ENCODE peak calls at places on chromosomes 3 and 15, in ten cellular contexts. One of them, this sample, is unnamed.

GRCh38 chr15:43912991-43913927 is 86.5 kb downstream of the WDR76 start:
- ATAC-seq in central memory CD8-positive, alpha-beta T cell: no peak
- ATAC-seq in activated T-cell treated with anti-CD3 and anti-CD28 coated beads, Interleukin-2, amount 50 U/mL, for 72 hours: peak
- ATAC-seq in HCT116: peak
- ATAC-seq in activated CD8-positive, alpha-beta T cell treated with anti-CD3 and anti-CD28 coated beads, Interleukin-2, amount 10 ng/mL, durations not matched to agents 7 days and 5 days: no peak
- ATAC-seq in left cardiac atrium: peak
- ATAC-seq in SK-N-SH treated with all-trans-retinoic acid at 6 μM for 48 hours: peak
- ATAC-seq in upper lobe of left lung: peak
- ATAC-seq in CD4-positive, CD25-positive, alpha-beta regulatory T cell: no peak
- ATAC-seq in natural killer cell: no peak
- ATAC-seq in this sample: no peak

GRCh38 chr15:49718234-49718633 is 97.4 kb downstream of the DTWD1 start:
- ATAC-seq in CD4-positive, CD25-positive, alpha-beta regulatory T cell: no peak
- ATAC-seq in SK-N-SH treated with all-trans-retinoic acid at 6 μM for 48 hours: no peak
- ATAC-seq in activated T-cell treated with anti-CD3 and anti-CD28 coated beads, Interleukin-2, amount 50 U/mL, for 72 hours: no peak
- ATAC-seq in upper lobe of left lung: peak
- ATAC-seq in HCT116: no peak
- ATAC-seq in left cardiac atrium: peak
- ATAC-seq in central memory CD8-positive, alpha-beta T cell: no peak
- ATAC-seq in natural killer cell: no peak
- ATAC-seq in activated CD8-positive, alpha-beta T cell treated with anti-CD3 and anti-CD28 coated beads, Interleukin-2, amount 10 ng/mL, durations not matched to agents 7 days and 5 days: no peak
- ATAC-seq in this sample: peak

GRCh38 chr15:62483817-62484216 is 318.7 kb upstream of the C2CD4B start:
- ATAC-seq in left cardiac atrium: peak
- ATAC-seq in SK-N-SH treated with all-trans-retinoic acid at 6 μM for 48 hours: peak
- ATAC-seq in central memory CD8-positive, alpha-beta T cell: no peak
- ATAC-seq in natural killer cell: no peak
- ATAC-seq in activated CD8-positive, alpha-beta T cell treated with anti-CD3 and anti-CD28 coated beads, Interleukin-2, amount 10 ng/mL, durations not matched to agents 7 days and 5 days: no peak
- ATAC-seq in upper lobe of left lung: peak
- ATAC-seq in CD4-positive, CD25-positive, alpha-beta regulatory T cell: no peak
- ATAC-seq in activated T-cell treated with anti-CD3 and anti-CD28 coated beads, Interleukin-2, amount 50 U/mL, for 72 hours: no peak
- ATAC-seq in HCT116: no peak
- ATAC-seq in this sample: peak

GRCh38 chr15:83654379-83655236 is 685 bp downstream of the ADAMTSL3 start:
- ATAC-seq in CD4-positive, CD25-positive, alpha-beta regulatory T cell: no peak
- ATAC-seq in HCT116: no peak
- ATAC-seq in left cardiac atrium: peak
- ATAC-seq in activated T-cell treated with anti-CD3 and anti-CD28 coated beads, Interleukin-2, amount 50 U/mL, for 72 hours: no peak
- ATAC-seq in upper lobe of left lung: peak
- ATAC-seq in activated CD8-positive, alpha-beta T cell treated with anti-CD3 and anti-CD28 coated beads, Interleukin-2, amount 10 ng/mL, durations not matched to agents 7 days and 5 days: no peak
- ATAC-seq in natural killer cell: no peak
- ATAC-seq in SK-N-SH treated with all-trans-retinoic acid at 6 μM for 48 hours: no peak
- ATAC-seq in central memory CD8-positive, alpha-beta T cell: no peak
- ATAC-seq in this sample: no peak

GRCh38 chr3:156404217-156404616 is 150.7 kb downstream of the SSR3 start:
- ATAC-seq in SK-N-SH treated with all-trans-retinoic acid at 6 μM for 48 hours: no peak
- ATAC-seq in HCT116: no peak
- ATAC-seq in central memory CD8-positive, alpha-beta T cell: no peak
- ATAC-seq in left cardiac atrium: no peak
- ATAC-seq in upper lobe of left lung: no peak
- ATAC-seq in activated T-cell treated with anti-CD3 and anti-CD28 coated beads, Interleukin-2, amount 50 U/mL, for 72 hours: no peak
- ATAC-seq in CD4-positive, CD25-positive, alpha-beta regulatory T cell: no peak
- ATAC-seq in natural killer cell: no peak
- ATAC-seq in activated CD8-positive, alpha-beta T cell treated with anti-CD3 and anti-CD28 coated beads, Interleukin-2, amount 10 ng/mL, durations not matched to agents 7 days and 5 days: no peak
- ATAC-seq in this sample: no peak

GRCh38 chr15:101070502-101071273 is 151.5 kb downstream of the LRRK1 start:
- ATAC-seq in upper lobe of left lung: peak
- ATAC-seq in central memory CD8-positive, alpha-beta T cell: no peak
- ATAC-seq in SK-N-SH treated with all-trans-retinoic acid at 6 μM for 48 hours: peak
- ATAC-seq in CD4-positive, CD25-positive, alpha-beta regulatory T cell: no peak
- ATAC-seq in activated T-cell treated with anti-CD3 and anti-CD28 coated beads, Interleukin-2, amount 50 U/mL, for 72 hours: peak
- ATAC-seq in HCT116: no peak
- ATAC-seq in left cardiac atrium: peak
- ATAC-seq in natural killer cell: no peak
- ATAC-seq in activated CD8-positive, alpha-beta T cell treated with anti-CD3 and anti-CD28 coated beads, Interleukin-2, amount 10 ng/mL, durations not matched to agents 7 days and 5 days: no peak
- ATAC-seq in this sample: peak

GRCh38 chr3:16937421-16937820 is 52.7 kb downstream of the PLCL2 start:
- ATAC-seq in SK-N-SH treated with all-trans-retinoic acid at 6 μM for 48 hours: no peak
- ATAC-seq in upper lobe of left lung: no peak
- ATAC-seq in HCT116: no peak
- ATAC-seq in activated CD8-positive, alpha-beta T cell treated with anti-CD3 and anti-CD28 coated beads, Interleukin-2, amount 10 ng/mL, durations not matched to agents 7 days and 5 days: no peak
- ATAC-seq in activated T-cell treated with anti-CD3 and anti-CD28 coated beads, Interleukin-2, amount 50 U/mL, for 72 hours: no peak
- ATAC-seq in CD4-positive, CD25-positive, alpha-beta regulatory T cell: no peak
- ATAC-seq in left cardiac atrium: no peak
- ATAC-seq in central memory CD8-positive, alpha-beta T cell: no peak
- ATAC-seq in natural killer cell: no peak
- ATAC-seq in this sample: no peak

GRCh38 chr3:42814914-42815507 is 5.8 kb downstream of the ACKR2 start:
- ATAC-seq in natural killer cell: no peak
- ATAC-seq in upper lobe of left lung: no peak
- ATAC-seq in central memory CD8-positive, alpha-beta T cell: no peak
- ATAC-seq in HCT116: no peak
- ATAC-seq in SK-N-SH treated with all-trans-retinoic acid at 6 μM for 48 hours: no peak
- ATAC-seq in left cardiac atrium: no peak
- ATAC-seq in activated T-cell treated with anti-CD3 and anti-CD28 coated beads, Interleukin-2, amount 50 U/mL, for 72 hours: no peak
- ATAC-seq in CD4-positive, CD25-positive, alpha-beta regulatory T cell: no peak
- ATAC-seq in activated CD8-positive, alpha-beta T cell treated with anti-CD3 and anti-CD28 coated beads, Interleukin-2, amount 10 ng/mL, durations not matched to agents 7 days and 5 days: no peak
- ATAC-seq in this sample: peak

GRCh38 chr15:44495562-44495961 is 41.4 kb upstream of the EIF3J start:
- ATAC-seq in CD4-positive, CD25-positive, alpha-beta regulatory T cell: no peak
- ATAC-seq in upper lobe of left lung: no peak
- ATAC-seq in SK-N-SH treated with all-trans-retinoic acid at 6 μM for 48 hours: no peak
- ATAC-seq in activated T-cell treated with anti-CD3 and anti-CD28 coated beads, Interleukin-2, amount 50 U/mL, for 72 hours: no peak
- ATAC-seq in central memory CD8-positive, alpha-beta T cell: no peak
- ATAC-seq in natural killer cell: no peak
- ATAC-seq in left cardiac atrium: no peak
- ATAC-seq in HCT116: no peak
- ATAC-seq in activated CD8-positive, alpha-beta T cell treated with anti-CD3 and anti-CD28 coated beads, Interleukin-2, amount 10 ng/mL, durations not matched to agents 7 days and 5 days: no peak
- ATAC-seq in this sample: no peak

GRCh38 chr3:16132926-16133325 is 41.6 kb upstream of the GALNT15 start:
- ATAC-seq in central memory CD8-positive, alpha-beta T cell: no peak
- ATAC-seq in left cardiac atrium: peak
- ATAC-seq in SK-N-SH treated with all-trans-retinoic acid at 6 μM for 48 hours: no peak
- ATAC-seq in CD4-positive, CD25-positive, alpha-beta regulatory T cell: no peak
- ATAC-seq in activated T-cell treated with anti-CD3 and anti-CD28 coated beads, Interleukin-2, amount 50 U/mL, for 72 hours: no peak
- ATAC-seq in natural killer cell: no peak
- ATAC-seq in activated CD8-positive, alpha-beta T cell treated with anti-CD3 and anti-CD28 coated beads, Interleukin-2, amount 10 ng/mL, durations not matched to agents 7 days and 5 days: no peak
- ATAC-seq in upper lobe of left lung: peak
- ATAC-seq in HCT116: no peak
- ATAC-seq in this sample: peak

GRCh38 chr15:95044780-95045417 is 813.5 kb downstream of the MCTP2 start:
- ATAC-seq in CD4-positive, CD25-positive, alpha-beta regulatory T cell: no peak
- ATAC-seq in activated T-cell treated with anti-CD3 and anti-CD28 coated beads, Interleukin-2, amount 50 U/mL, for 72 hours: no peak
- ATAC-seq in upper lobe of left lung: no peak
- ATAC-seq in activated CD8-positive, alpha-beta T cell treated with anti-CD3 and anti-CD28 coated beads, Interleukin-2, amount 10 ng/mL, durations not matched to agents 7 days and 5 days: no peak
- ATAC-seq in central memory CD8-positive, alpha-beta T cell: no peak
- ATAC-seq in natural killer cell: no peak
- ATAC-seq in left cardiac atrium: no peak
- ATAC-seq in SK-N-SH treated with all-trans-retinoic acid at 6 μM for 48 hours: no peak
- ATAC-seq in HCT116: no peak
- ATAC-seq in this sample: no peak

GRCh38 chr3:126926684-126927404 is 56.1 kb upstream of the PLXNA1 start:
- ATAC-seq in central memory CD8-positive, alpha-beta T cell: no peak
- ATAC-seq in activated CD8-positive, alpha-beta T cell treated with anti-CD3 and anti-CD28 coated beads, Interleukin-2, amount 10 ng/mL, durations not matched to agents 7 days and 5 days: no peak
- ATAC-seq in natural killer cell: no peak
- ATAC-seq in CD4-positive, CD25-positive, alpha-beta regulatory T cell: no peak
- ATAC-seq in SK-N-SH treated with all-trans-retinoic acid at 6 μM for 48 hours: peak
- ATAC-seq in activated T-cell treated with anti-CD3 and anti-CD28 coated beads, Interleukin-2, amount 50 U/mL, for 72 hours: no peak
- ATAC-seq in left cardiac atrium: peak
- ATAC-seq in HCT116: peak
- ATAC-seq in upper lobe of left lung: peak
- ATAC-seq in this sample: peak

GRCh38 chr3:171183042-171183441 is 156.5 kb upstream of the SLC2A2 start:
- ATAC-seq in central memory CD8-positive, alpha-beta T cell: no peak
- ATAC-seq in natural killer cell: no peak
- ATAC-seq in SK-N-SH treated with all-trans-retinoic acid at 6 μM for 48 hours: no peak
- ATAC-seq in CD4-positive, CD25-positive, alpha-beta regulatory T cell: no peak
- ATAC-seq in upper lobe of left lung: peak
- ATAC-seq in activated CD8-positive, alpha-beta T cell treated with anti-CD3 and anti-CD28 coated beads, Interleukin-2, amount 10 ng/mL, durations not matched to agents 7 days and 5 days: no peak
- ATAC-seq in HCT116: peak
- ATAC-seq in activated T-cell treated with anti-CD3 and anti-CD28 coated beads, Interleukin-2, amount 50 U/mL, for 72 hours: no peak
- ATAC-seq in left cardiac atrium: no peak
- ATAC-seq in this sample: no peak

GRCh38 chr3:278300-279064 is 81.9 kb downstream of the CHL1 start:
- ATAC-seq in activated CD8-positive, alpha-beta T cell treated with anti-CD3 and anti-CD28 coated beads, Interleukin-2, amount 10 ng/mL, durations not matched to agents 7 days and 5 days: no peak
- ATAC-seq in CD4-positive, CD25-positive, alpha-beta regulatory T cell: peak
- ATAC-seq in upper lobe of left lung: no peak
- ATAC-seq in SK-N-SH treated with all-trans-retinoic acid at 6 μM for 48 hours: no peak
- ATAC-seq in central memory CD8-positive, alpha-beta T cell: no peak
- ATAC-seq in left cardiac atrium: no peak
- ATAC-seq in natural killer cell: no peak
- ATAC-seq in activated T-cell treated with anti-CD3 and anti-CD28 coated beads, Interleukin-2, amount 50 U/mL, for 72 hours: no peak
- ATAC-seq in HCT116: no peak
- ATAC-seq in this sample: no peak

GRCh38 chr3:137737208-137737607 is 26.9 kb upstream of the SOX14 start:
- ATAC-seq in left cardiac atrium: no peak
- ATAC-seq in activated CD8-positive, alpha-beta T cell treated with anti-CD3 and anti-CD28 coated beads, Interleukin-2, amount 10 ng/mL, durations not matched to agents 7 days and 5 days: no peak
- ATAC-seq in natural killer cell: no peak
- ATAC-seq in central memory CD8-positive, alpha-beta T cell: no peak
- ATAC-seq in CD4-positive, CD25-positive, alpha-beta regulatory T cell: no peak
- ATAC-seq in HCT116: no peak
- ATAC-seq in SK-N-SH treated with all-trans-retinoic acid at 6 μM for 48 hours: no peak
- ATAC-seq in upper lobe of left lung: no peak
- ATAC-seq in activated T-cell treated with anti-CD3 and anti-CD28 coated beads, Interleukin-2, amount 50 U/mL, for 72 hours: no peak
- ATAC-seq in this sample: no peak

GRCh38 chr15:73024161-73024560 is 28.1 kb upstream of the NEO1 start:
- ATAC-seq in upper lobe of left lung: no peak
- ATAC-seq in HCT116: no peak
- ATAC-seq in SK-N-SH treated with all-trans-retinoic acid at 6 μM for 48 hours: no peak
- ATAC-seq in natural killer cell: no peak
- ATAC-seq in left cardiac atrium: no peak
- ATAC-seq in activated CD8-positive, alpha-beta T cell treated with anti-CD3 and anti-CD28 coated beads, Interleukin-2, amount 10 ng/mL, durations not matched to agents 7 days and 5 days: no peak
- ATAC-seq in CD4-positive, CD25-positive, alpha-beta regulatory T cell: no peak
- ATAC-seq in activated T-cell treated with anti-CD3 and anti-CD28 coated beads, Interleukin-2, amount 50 U/mL, for 72 hours: no peak
- ATAC-seq in central memory CD8-positive, alpha-beta T cell: no peak
- ATAC-seq in this sample: no peak

GRCh38 chr15:75174102-75174501 is 27.6 kb upstream of the C15orf39 start:
- ATAC-seq in left cardiac atrium: no peak
- ATAC-seq in activated CD8-positive, alpha-beta T cell treated with anti-CD3 and anti-CD28 coated beads, Interleukin-2, amount 10 ng/mL, durations not matched to agents 7 days and 5 days: no peak
- ATAC-seq in upper lobe of left lung: no peak
- ATAC-seq in HCT116: no peak
- ATAC-seq in central memory CD8-positive, alpha-beta T cell: no peak
- ATAC-seq in activated T-cell treated with anti-CD3 and anti-CD28 coated beads, Interleukin-2, amount 50 U/mL, for 72 hours: no peak
- ATAC-seq in SK-N-SH treated with all-trans-retinoic acid at 6 μM for 48 hours: no peak
- ATAC-seq in natural killer cell: no peak
- ATAC-seq in CD4-positive, CD25-positive, alpha-beta regulatory T cell: no peak
- ATAC-seq in this sample: no peak

GRCh38 chr3:35649405-35649804 is 10.1 kb downstream of the ARPP21 start:
- ATAC-seq in activated CD8-positive, alpha-beta T cell treated with anti-CD3 and anti-CD28 coated beads, Interleukin-2, amount 10 ng/mL, durations not matched to agents 7 days and 5 days: no peak
- ATAC-seq in central memory CD8-positive, alpha-beta T cell: no peak
- ATAC-seq in upper lobe of left lung: no peak
- ATAC-seq in natural killer cell: no peak
- ATAC-seq in CD4-positive, CD25-positive, alpha-beta regulatory T cell: no peak
- ATAC-seq in activated T-cell treated with anti-CD3 and anti-CD28 coated beads, Interleukin-2, amount 50 U/mL, for 72 hours: no peak
- ATAC-seq in left cardiac atrium: no peak
- ATAC-seq in HCT116: no peak
- ATAC-seq in SK-N-SH treated with all-trans-retinoic acid at 6 μM for 48 hours: no peak
- ATAC-seq in this sample: no peak

GRCh38 chr3:51692980-51693395 is 13.9 kb upstream of the GRM2 start:
- ATAC-seq in HCT116: no peak
- ATAC-seq in upper lobe of left lung: no peak
- ATAC-seq in natural killer cell: peak
- ATAC-seq in left cardiac atrium: no peak
- ATAC-seq in activated CD8-positive, alpha-beta T cell treated with anti-CD3 and anti-CD28 coated beads, Interleukin-2, amount 10 ng/mL, durations not matched to agents 7 days and 5 days: no peak
- ATAC-seq in central memory CD8-positive, alpha-beta T cell: peak
- ATAC-seq in activated T-cell treated with anti-CD3 and anti-CD28 coated beads, Interleukin-2, amount 50 U/mL, for 72 hours: no peak
- ATAC-seq in SK-N-SH treated with all-trans-retinoic acid at 6 μM for 48 hours: no peak
- ATAC-seq in CD4-positive, CD25-positive, alpha-beta regulatory T cell: no peak
- ATAC-seq in this sample: no peak

GRCh38 chr15:61184431-61184830 is 44.7 kb downstream of the RORA start:
- ATAC-seq in upper lobe of left lung: no peak
- ATAC-seq in left cardiac atrium: no peak
- ATAC-seq in CD4-positive, CD25-positive, alpha-beta regulatory T cell: no peak
- ATAC-seq in activated CD8-positive, alpha-beta T cell treated with anti-CD3 and anti-CD28 coated beads, Interleukin-2, amount 10 ng/mL, durations not matched to agents 7 days and 5 days: no peak
- ATAC-seq in central memory CD8-positive, alpha-beta T cell: no peak
- ATAC-seq in activated T-cell treated with anti-CD3 and anti-CD28 coated beads, Interleukin-2, amount 50 U/mL, for 72 hours: no peak
- ATAC-seq in SK-N-SH treated with all-trans-retinoic acid at 6 μM for 48 hours: no peak
- ATAC-seq in HCT116: no peak
- ATAC-seq in natural killer cell: no peak
- ATAC-seq in this sample: no peak

GRCh38 chr15:60580068-60580467 is 101.1 kb upstream of the ICE2 start:
- ATAC-seq in central memory CD8-positive, alpha-beta T cell: no peak
- ATAC-seq in upper lobe of left lung: no peak
- ATAC-seq in CD4-positive, CD25-positive, alpha-beta regulatory T cell: peak
- ATAC-seq in natural killer cell: no peak
- ATAC-seq in HCT116: no peak
- ATAC-seq in left cardiac atrium: no peak
- ATAC-seq in activated T-cell treated with anti-CD3 and anti-CD28 coated beads, Interleukin-2, amount 50 U/mL, for 72 hours: no peak
- ATAC-seq in SK-N-SH treated with all-trans-retinoic acid at 6 μM for 48 hours: no peak
- ATAC-seq in activated CD8-positive, alpha-beta T cell treated with anti-CD3 and anti-CD28 coated beads, Interleukin-2, amount 10 ng/mL, durations not matched to agents 7 days and 5 days: no peak
- ATAC-seq in this sample: no peak

GRCh38 chr3:179546814-179547241 is 15.9 kb upstream of the ACTL6A start:
- ATAC-seq in CD4-positive, CD25-positive, alpha-beta regulatory T cell: no peak
- ATAC-seq in natural killer cell: no peak
- ATAC-seq in SK-N-SH treated with all-trans-retinoic acid at 6 μM for 48 hours: no peak
- ATAC-seq in activated CD8-positive, alpha-beta T cell treated with anti-CD3 and anti-CD28 coated beads, Interleukin-2, amount 10 ng/mL, durations not matched to agents 7 days and 5 days: no peak
- ATAC-seq in HCT116: no peak
- ATAC-seq in activated T-cell treated with anti-CD3 and anti-CD28 coated beads, Interleukin-2, amount 50 U/mL, for 72 hours: no peak
- ATAC-seq in upper lobe of left lung: no peak
- ATAC-seq in left cardiac atrium: no peak
- ATAC-seq in central memory CD8-positive, alpha-beta T cell: no peak
- ATAC-seq in this sample: no peak

GRCh38 chr15:75063338-75063737 is 39.9 kb downstream of the PPCDC start:
- ATAC-seq in activated CD8-positive, alpha-beta T cell treated with anti-CD3 and anti-CD28 coated beads, Interleukin-2, amount 10 ng/mL, durations not matched to agents 7 days and 5 days: no peak
- ATAC-seq in left cardiac atrium: no peak
- ATAC-seq in central memory CD8-positive, alpha-beta T cell: no peak
- ATAC-seq in SK-N-SH treated with all-trans-retinoic acid at 6 μM for 48 hours: no peak
- ATAC-seq in natural killer cell: no peak
- ATAC-seq in CD4-positive, CD25-positive, alpha-beta regulatory T cell: no peak
- ATAC-seq in upper lobe of left lung: no peak
- ATAC-seq in activated T-cell treated with anti-CD3 and anti-CD28 coated beads, Interleukin-2, amount 50 U/mL, for 72 hours: no peak
- ATAC-seq in HCT116: no peak
- ATAC-seq in this sample: no peak